ENCODE peak calls at places on chromosomes 5 and 9, in nine cellular contexts. D is foreskin fibroblast, E is nucleus accumbens, U is neural progenitor cell, Z is HAP-1, S is fibroblast of lung, M is left ventricle myocardium superior, B is NCI-H460, L is GM04504. K is an unnamed sample.

GRCh38 chr9:32378993-32379729 is 5.3 kb upstream of the ACO1 start:
- DNase-seq in D (peak; percentile 64), E (no peak), U (peak; percentile 80), Z (peak; percentile 77), S (peak; percentile 89), M (no peak), B (peak; percentile 71), L (peak; percentile 57), K (peak; percentile 36)

GRCh38 chr9:136091582-136092352 is 3.3 kb downstream of the NACC2 start:
- DNase-seq in D (no peak), E (no peak), U (peak; percentile 17), Z (no peak), S (no peak), M (peak; percentile 26), B (no peak), L (no peak), K (no peak)

GRCh38 chr9:119884411-119884810 is 515.2 kb upstream of the BRINP1 start:
- DNase-seq in D (no peak), E (no peak), U (no peak), Z (no peak), S (no peak), M (no peak), B (no peak), L (no peak), K (no peak)

GRCh38 chr9:106052735-106053134 is 358.4 kb downstream of the TMEM38B start:
- DNase-seq in D (no peak), E (no peak), U (no peak), Z (no peak), S (no peak), M (no peak), B (no peak), L (no peak), K (no peak)

GRCh38 chr9:94952553-94953373 is 226.3 kb downstream of the AOPEP start:
- DNase-seq in D (no peak), E (no peak), U (no peak), Z (no peak), S (no peak), M (no peak), B (no peak), L (no peak), K (no peak)

GRCh38 chr9:87441251-87441650 is 56.4 kb upstream of the DAPK1 start:
- DNase-seq in D (no peak), E (no peak), U (no peak), Z (no peak), S (peak; percentile 25), M (no peak), B (no peak), L (peak; percentile 17), K (no peak)

GRCh38 chr5:36172593-36172992 is 20.7 kb downstream of the SKP2 start:
- DNase-seq in D (no peak), E (no peak), U (no peak), Z (no peak), S (no peak), M (no peak), B (no peak), L (no peak), K (no peak)

GRCh38 chr9:89542461-89543021 is 44.6 kb upstream of the SEMA4D start:
- DNase-seq in D (no peak), E (peak; percentile 53), U (no peak), Z (no peak), S (no peak), M (no peak), B (no peak), L (no peak), K (no peak)

GRCh38 chr5:169599451-169599850 is 15.9 kb downstream of the SPDL1 start:
- DNase-seq in D (no peak), E (no peak), U (no peak), Z (no peak), S (no peak), M (no peak), B (no peak), L (no peak), K (no peak)

GRCh38 chr5:67065237-67065636 is 131.4 kb downstream of the CD180 start:
- DNase-seq in D (no peak), E (no peak), U (peak; percentile 59), Z (no peak), S (no peak), M (no peak), B (no peak), L (no peak), K (no peak)